ENCODE peak calls at places on chromosome 18, in four cellular contexts. One of them, this sample, is unnamed. For H3K4me1, the result is how much of the 10 kb centered on the place peaks cover.

GRCh38 chr18:54717673-54718435 is 110.4 kb upstream of the RAB27B start:
- DNase-seq in tibial nerve: no peak
- DNase-seq in lower lobe of right lung: no peak
- DNase-seq in stomach: peak
- DNase-seq in this sample: no peak

GRCh38 chr18:32358075-32358474 is 112.6 kb downstream of the GAREM1 start:
- DNase-seq in tibial nerve: no peak
- DNase-seq in lower lobe of right lung: no peak
- DNase-seq in stomach: no peak
- DNase-seq in this sample: no peak

GRCh38 chr18:34734048-34734447 is 23.9 kb downstream of the DTNA start:
- DNase-seq in tibial nerve: no peak
- DNase-seq in lower lobe of right lung: no peak
- DNase-seq in stomach: no peak
- DNase-seq in this sample: no peak

GRCh38 chr18:65737346-65737745 is 13.5 kb upstream of the CDH7 start:
- DNase-seq in tibial nerve: no peak
- DNase-seq in lower lobe of right lung: no peak
- DNase-seq in stomach: no peak
- DNase-seq in this sample: no peak

GRCh38 chr18:74066018-74066417 is 81.6 kb downstream of the FBXO15 start:
- DNase-seq in tibial nerve: no peak
- DNase-seq in lower lobe of right lung: no peak
- DNase-seq in stomach: no peak
- DNase-seq in this sample: no peak

GRCh38 chr18:60003610-60004185 is 103.9 kb downstream of the PMAIP1 start:
- DNase-seq in tibial nerve: no peak
- DNase-seq in lower lobe of right lung: no peak
- DNase-seq in stomach: no peak
- DNase-seq in this sample: no peak

GRCh38 chr18:49155410-49155809 is 204.6 kb upstream of the SMAD7 start:
- DNase-seq in tibial nerve: no peak
- DNase-seq in lower lobe of right lung: no peak
- DNase-seq in stomach: no peak
- DNase-seq in this sample: no peak

GRCh38 chr18:36702398-36703010 is 126.3 kb downstream of the TPGS2 start:
- DNase-seq in tibial nerve: peak
- DNase-seq in lower lobe of right lung: no peak
- DNase-seq in stomach: no peak
- DNase-seq in this sample: no peak

GRCh38 chr18:23504720-23505119 is 1.4 kb downstream of the RMC1 start:
- DNase-seq in tibial nerve: no peak
- DNase-seq in lower lobe of right lung: no peak
- DNase-seq in stomach: no peak
- DNase-seq in this sample: no peak

GRCh38 chr18:45457933-45458332 is 157.3 kb upstream of the SLC14A2 start:
- DNase-seq in tibial nerve: no peak
- DNase-seq in lower lobe of right lung: no peak
- DNase-seq in stomach: no peak
- DNase-seq in this sample: no peak

GRCh38 chr18:59719533-59720325 is 22.5 kb upstream of the CCBE1 start:
- DNase-seq in tibial nerve: no peak
- DNase-seq in lower lobe of right lung: no peak
- DNase-seq in stomach: no peak
- DNase-seq in this sample: no peak

GRCh38 chr18:30527226-30527625 is 515.3 kb downstream of the DSC3 start:
- DNase-seq in tibial nerve: no peak
- DNase-seq in lower lobe of right lung: no peak
- DNase-seq in stomach: no peak
- DNase-seq in this sample: no peak

GRCh38 chr18:71625691-71626090 is 918.5 kb downstream of the CBLN2 start:
- DNase-seq in tibial nerve: no peak
- DNase-seq in lower lobe of right lung: no peak
- DNase-seq in stomach: no peak
- DNase-seq in this sample: no peak

GRCh38 chr18:519019-519879 is 18.7 kb upstream of the COLEC12 start:
- DNase-seq in tibial nerve: no peak
- DNase-seq in lower lobe of right lung: peak
- DNase-seq in stomach: peak
- DNase-seq in this sample: peak

GRCh38 chr18:71541643-71542042 is 1002.5 kb downstream of the CBLN2 start:
- DNase-seq in tibial nerve: no peak
- DNase-seq in lower lobe of right lung: no peak
- DNase-seq in stomach: no peak
- DNase-seq in this sample: no peak

GRCh38 chr18:74499633-74500032 is 3.5 kb downstream of the CNDP2 start:
- DNase-seq in tibial nerve: peak
- DNase-seq in lower lobe of right lung: peak
- DNase-seq in stomach: peak
- DNase-seq in this sample: peak

GRCh38 chr18:36640005-36640952 is 188.5 kb downstream of the TPGS2 start:
- DNase-seq in tibial nerve: no peak
- DNase-seq in lower lobe of right lung: no peak
- DNase-seq in stomach: no peak
- DNase-seq in this sample: no peak

GRCh38 chr18:63567276-63567675 is 19.9 kb upstream of the SERPINB13 start:
- DNase-seq in tibial nerve: no peak
- DNase-seq in lower lobe of right lung: no peak
- DNase-seq in stomach: no peak
- DNase-seq in this sample: no peak

GRCh38 chr18:40413160-40413559 is 1541.9 kb upstream of the PIK3C3 start:
- DNase-seq in tibial nerve: no peak
- DNase-seq in lower lobe of right lung: no peak
- DNase-seq in stomach: no peak
- DNase-seq in this sample: peak

GRCh38 chr18:70288171-70288850 is 534 bp upstream of the SOCS6 start:
- DNase-seq in tibial nerve: no peak
- DNase-seq in lower lobe of right lung: peak
- DNase-seq in stomach: peak
- DNase-seq in this sample: peak

GRCh38 chr18:45201029-45201428 is 414.2 kb upstream of the SLC14A2 start:
- DNase-seq in tibial nerve: no peak
- DNase-seq in lower lobe of right lung: no peak
- DNase-seq in stomach: no peak
- DNase-seq in this sample: no peak

GRCh38 chr18:2139676-2140075 is 431.6 kb downstream of the METTL4 start:
- DNase-seq in tibial nerve: no peak
- DNase-seq in lower lobe of right lung: no peak
- DNase-seq in stomach: no peak
- DNase-seq in this sample: no peak

GRCh38 chr18:37343542-37343851 is 222.1 kb downstream of the CELF4 start:
- DNase-seq in tibial nerve: no peak
- DNase-seq in lower lobe of right lung: no peak
- DNase-seq in stomach: no peak
- DNase-seq in this sample: no peak

GRCh38 chr18:457533-457932 is 43.0 kb downstream of the COLEC12 start:
- DNase-seq in tibial nerve: peak
- DNase-seq in lower lobe of right lung: no peak
- DNase-seq in stomach: no peak
- DNase-seq in this sample: no peak

GRCh38 chr18:48050176-48050575 is 119.7 kb upstream of the SMAD2 start:
- DNase-seq in tibial nerve: no peak
- DNase-seq in lower lobe of right lung: peak
- DNase-seq in stomach: peak
- DNase-seq in this sample: peak

GRCh38 chr18:48053881-48054586 is 123.6 kb upstream of the SMAD2 start:
- DNase-seq in tibial nerve: no peak
- DNase-seq in lower lobe of right lung: no peak
- DNase-seq in stomach: no peak
- DNase-seq in this sample: peak

GRCh38 chr18:48055351-48055750 is 124.9 kb upstream of the SMAD2 start:
- DNase-seq in tibial nerve: no peak
- DNase-seq in lower lobe of right lung: no peak
- DNase-seq in stomach: no peak
- DNase-seq in this sample: no peak

GRCh38 chr18:48052291-48052840 is 121.9 kb upstream of the SMAD2 start:
- DNase-seq in tibial nerve: no peak
- DNase-seq in lower lobe of right lung: no peak
- DNase-seq in stomach: no peak
- DNase-seq in this sample: no peak

GRCh38 chr18:48052845-48053244 is 122.4 kb upstream of the SMAD2 start:
- DNase-seq in tibial nerve: no peak
- DNase-seq in lower lobe of right lung: no peak
- DNase-seq in stomach: no peak
- DNase-seq in this sample: no peak
- H3K4me1 ChIP-seq in tibial nerve: under half
- H3K4me1 ChIP-seq in lower lobe of right lung: under half
- H3K4me1 ChIP-seq in stomach: under half
- H3K4me1 ChIP-seq in this sample: under half

GRCh38 chr18:79156330-79156729 is 87.1 kb downstream of the ATP9B start:
- DNase-seq in tibial nerve: no peak
- DNase-seq in lower lobe of right lung: no peak
- DNase-seq in stomach: no peak
- DNase-seq in this sample: peak
- H3K4me1 ChIP-seq in tibial nerve: under half
- H3K4me1 ChIP-seq in lower lobe of right lung: under half
- H3K4me1 ChIP-seq in stomach: under half
- H3K4me1 ChIP-seq in this sample: under half

DNA sequence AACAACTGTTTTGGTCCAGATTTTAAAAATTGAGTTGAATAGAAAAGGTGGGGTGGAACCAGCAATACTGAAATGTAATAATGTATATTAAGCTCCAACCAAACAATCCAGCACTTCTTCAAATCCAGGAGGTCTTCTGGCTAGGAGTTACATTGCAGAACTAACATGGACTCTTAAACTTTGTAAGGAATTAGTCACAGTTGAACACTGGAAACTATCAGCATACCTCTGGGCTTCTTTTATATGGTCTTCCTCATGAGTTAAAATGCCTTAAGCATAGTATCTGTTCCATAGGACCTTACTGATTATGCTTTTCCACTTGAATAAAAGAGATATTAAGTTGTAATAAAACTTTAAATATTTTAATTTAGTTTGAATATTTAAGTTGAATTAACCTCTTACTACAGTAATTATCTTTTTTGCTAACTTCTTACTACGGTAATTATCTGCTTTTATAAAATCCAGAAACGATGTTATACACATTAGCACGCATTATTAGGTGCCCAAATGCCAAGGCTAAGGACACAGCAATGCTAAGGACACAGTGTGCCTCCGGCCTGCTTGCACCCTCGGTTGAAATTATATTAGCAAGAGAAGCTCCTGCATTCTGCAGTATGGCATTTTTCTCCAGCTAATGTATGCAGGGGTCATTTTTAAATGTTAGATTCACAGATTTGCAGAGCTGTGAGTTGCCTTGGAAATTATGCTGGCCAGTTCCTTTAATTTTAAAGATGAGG is 219.9 kb downstream of the NEDD4L start:
- DNase-seq in tibial nerve: no peak
- DNase-seq in lower lobe of right lung: no peak
- DNase-seq in stomach: no peak
- DNase-seq in this sample: no peak
- H3K4me1 ChIP-seq in tibial nerve: under half
- H3K4me1 ChIP-seq in lower lobe of right lung: under half
- H3K4me1 ChIP-seq in stomach: half or more
- H3K4me1 ChIP-seq in this sample: under half

DNA sequence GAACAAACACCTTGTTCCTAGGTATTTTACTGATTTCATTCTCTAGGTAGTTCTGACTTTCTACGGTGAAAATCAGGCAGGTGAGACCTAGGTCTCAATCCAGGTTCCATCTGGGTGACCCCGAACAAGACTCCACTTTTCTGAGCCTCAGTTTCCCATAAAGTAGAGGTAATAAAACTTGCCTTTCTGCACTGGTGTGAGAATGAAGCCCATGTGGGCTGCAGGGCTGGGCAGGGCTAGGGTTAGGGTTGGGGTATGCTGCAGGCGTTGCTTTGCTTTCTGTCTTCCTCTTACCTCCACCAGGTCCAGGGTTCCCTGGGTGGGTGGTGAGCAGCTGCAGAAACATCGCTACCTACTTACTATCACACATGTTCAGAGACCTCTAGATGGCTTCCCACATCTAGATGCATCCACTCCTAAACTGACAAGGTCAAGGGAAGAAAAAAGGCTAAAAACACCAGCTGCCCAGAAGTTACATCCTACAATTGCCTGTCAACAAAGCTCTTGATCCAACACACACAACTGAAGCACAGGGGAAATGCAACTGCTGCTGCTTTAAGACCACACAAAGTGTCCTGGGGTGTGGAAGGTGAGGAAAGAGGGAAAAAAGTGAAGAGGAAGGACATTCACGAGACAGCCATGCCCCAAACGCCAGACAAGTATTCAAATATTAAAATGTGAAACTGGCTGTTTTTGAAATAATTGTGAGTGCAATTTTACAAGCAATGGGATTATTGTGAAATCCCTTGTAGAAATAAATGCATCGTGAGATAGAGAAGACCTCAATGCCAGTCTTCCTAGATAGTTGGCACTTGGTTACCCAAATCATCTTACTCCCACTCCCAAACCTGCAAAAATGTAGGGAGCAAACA is 23.5 kb downstream of the MBP start:
- DNase-seq in tibial nerve: no peak
- DNase-seq in lower lobe of right lung: no peak
- DNase-seq in stomach: no peak
- DNase-seq in this sample: no peak
- H3K4me1 ChIP-seq in tibial nerve: half or more
- H3K4me1 ChIP-seq in lower lobe of right lung: half or more
- H3K4me1 ChIP-seq in stomach: half or more
- H3K4me1 ChIP-seq in this sample: under half

GRCh38 chr18:25234740-25235345 is 117.1 kb downstream of the ZNF521 start:
- DNase-seq in tibial nerve: no peak
- DNase-seq in lower lobe of right lung: no peak
- DNase-seq in stomach: no peak
- DNase-seq in this sample: no peak
- H3K4me1 ChIP-seq in tibial nerve: half or more
- H3K4me1 ChIP-seq in lower lobe of right lung: under half
- H3K4me1 ChIP-seq in stomach: under half
- H3K4me1 ChIP-seq in this sample: under half

This sample was measured in transverse colon.